ENCODE peak calls at places on chromosomes 5 and 9, in six cellular contexts. G, P, R, S, M and C are unnamed samples.
A peak's percentile ranks its signal among the peaks of the same experiment; 100 is the strongest.

GRCh38 chr9:137198748-137199276 is 1.7 kb downstream of the TPRN start:
- DNase-seq in G (no peak), P (no peak), R (no peak), S (no peak), M (no peak), C (no peak)

GRCh38 chr5:52712354-52712753 is 75.4 kb upstream of the ITGA1 start:
- DNase-seq in G (no peak), P (no peak), R (no peak), S (no peak), M (no peak), C (no peak)

GRCh38 chr9:12516573-12516972 is 176.6 kb upstream of the TYRP1 start:
- DNase-seq in G (no peak), P (no peak), R (no peak), S (no peak), M (no peak), C (no peak)

GRCh38 chr9:83362341-83362995 is 175.7 kb downstream of the FRMD3 start:
- DNase-seq in G (no peak), P (no peak), R (no peak), S (no peak), M (no peak), C (no peak)

GRCh38 chr5:113118765-113119164 is 142.2 kb downstream of the DCP2 start:
- DNase-seq in G (no peak), P (no peak), R (no peak), S (no peak), M (no peak), C (no peak)

GRCh38 chr9:117178596-117179111 is 236.2 kb downstream of the ASTN2 start:
- DNase-seq in G (no peak), P (no peak), R (no peak), S (no peak), M (no peak), C (peak; percentile 66)

GRCh38 chr5:107253246-107253645 is 417.5 kb downstream of the EFNA5 start:
- DNase-seq in G (peak; percentile 37), P (no peak), R (no peak), S (no peak), M (no peak), C (no peak)

GRCh38 chr5:172534229-172535169 is 80.2 kb upstream of the SH3PXD2B start:
- DNase-seq in G (no peak), P (no peak), R (peak; percentile 15), S (peak; percentile 13), M (no peak), C (no peak)

GRCh38 chr5:134873494-134873893 is 677 bp upstream of the TXNDC15 start:
- DNase-seq in G (no peak), P (no peak), R (no peak), S (peak; percentile 21), M (no peak), C (no peak)